ENCODE peak calls at places on chromosome 1, in four cellular contexts. S is K562, O is heart left ventricle, R is adrenal gland. L is an unnamed sample.

GRCh38 chr1:181583598-181583997 is 100.3 kb downstream of the CACNA1E start:
- DNase-seq in R (no peak), S (no peak), O (no peak), L (no peak)

GRCh38 chr1:63326106-63326472 is 3.7 kb downstream of the FOXD3 start:
- DNase-seq in S (no peak), R (no peak), O (no peak), L (no peak)

GRCh38 chr1:238119060-238119459 is 228.3 kb upstream of the ZP4 start:
- DNase-seq in O (no peak), S (no peak), R (no peak), L (no peak)

GRCh38 chr1:76018045-76018444 is 56.5 kb upstream of the ST6GALNAC3 start:
- DNase-seq in O (no peak), S (no peak), R (no peak), L (no peak)

GRCh38 chr1:225820522-225821120 is 10.7 kb downstream of the EPHX1 start:
- DNase-seq in S (no peak), O (no peak), R (no peak), L (no peak)

GRCh38 chr1:109517337-109517736 is 7.8 kb upstream of the AMIGO1 start:
- DNase-seq in S (no peak), R (no peak), O (no peak), L (no peak)

GRCh38 chr1:21814241-21814918 is 2.3 kb downstream of the LDLRAD2 start:
- DNase-seq in S (peak; percentile 68), R (no peak), O (no peak), L (peak; percentile 83)

GRCh38 chr1:27374687-27375086 is at the start of gene FCN3:
- DNase-seq in R (no peak), O (no peak), S (no peak), L (no peak)

GRCh38 chr1:101757985-101758384 is 238.7 kb downstream of the OLFM3 start:
- DNase-seq in R (no peak), S (no peak), O (no peak), L (no peak)

GRCh38 chr1:239913141-239913585 is 178.5 kb upstream of the FMN2 start:
- DNase-seq in O (no peak), R (no peak), S (no peak), L (no peak)

GRCh38 chr1:56304975-56305374 is 274.4 kb downstream of the PLPP3 start:
- DNase-seq in O (no peak), S (no peak), R (no peak), L (no peak)

GRCh38 chr1:203166192-203166940 is 9.3 kb downstream of the MYBPH start:
- DNase-seq in R (no peak), S (peak; percentile 68), O (no peak), L (peak; percentile 51)

GRCh38 chr1:23592209-23592905 is 33.1 kb upstream of the ID3 start:
- DNase-seq in S (no peak), R (no peak), O (no peak), L (no peak)

GRCh38 chr1:28577052-28577678 is 14.9 kb upstream of the RAB42 start:
- DNase-seq in R (no peak), O (no peak), S (peak; percentile 31), L (no peak)

GRCh38 chr1:248848596-248848995 is 10.3 kb downstream of the ZNF692 start:
- DNase-seq in R (no peak), O (no peak), S (no peak), L (no peak)

GRCh38 chr1:248847956-248848561 is 10.0 kb downstream of the ZNF672 start:
- DNase-seq in R (no peak), O (no peak), S (no peak), L (no peak)

GRCh38 chr1:248850124-248850523 is 8.8 kb downstream of the ZNF692 start:
- DNase-seq in S (no peak), O (no peak), R (no peak), L (no peak)

GRCh38 chr1:248849637-248850036 is 9.2 kb downstream of the ZNF692 start:
- DNase-seq in R (no peak), O (no peak), S (no peak), L (no peak)

DNA sequence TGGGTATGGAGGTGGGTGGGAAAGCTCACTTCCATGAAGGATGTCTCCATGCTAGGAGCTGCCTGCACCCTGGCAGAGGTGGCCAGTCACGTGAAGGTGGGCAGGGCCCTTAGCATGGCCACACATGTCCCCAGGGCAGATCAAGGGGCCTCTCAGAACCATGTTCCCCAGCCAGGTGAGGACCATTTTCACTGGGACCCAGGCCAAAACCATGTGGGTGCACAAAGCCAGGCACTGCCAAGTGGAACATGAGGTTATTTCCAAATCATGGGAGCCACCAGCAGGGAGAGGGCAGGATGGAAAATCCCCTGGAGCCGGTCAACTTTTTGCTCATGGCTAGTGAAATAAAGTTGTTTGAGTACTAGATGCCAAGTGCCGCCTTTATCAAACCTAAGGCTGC is 9.7 kb downstream of the ZNF692 start:
- DNase-seq in S (no peak), O (no peak), R (no peak), L (no peak)
- TF ChIP-seq POLR2A in S (peak; percentile 42), O (no peak), R (no peak), L (no peak)

DNA sequence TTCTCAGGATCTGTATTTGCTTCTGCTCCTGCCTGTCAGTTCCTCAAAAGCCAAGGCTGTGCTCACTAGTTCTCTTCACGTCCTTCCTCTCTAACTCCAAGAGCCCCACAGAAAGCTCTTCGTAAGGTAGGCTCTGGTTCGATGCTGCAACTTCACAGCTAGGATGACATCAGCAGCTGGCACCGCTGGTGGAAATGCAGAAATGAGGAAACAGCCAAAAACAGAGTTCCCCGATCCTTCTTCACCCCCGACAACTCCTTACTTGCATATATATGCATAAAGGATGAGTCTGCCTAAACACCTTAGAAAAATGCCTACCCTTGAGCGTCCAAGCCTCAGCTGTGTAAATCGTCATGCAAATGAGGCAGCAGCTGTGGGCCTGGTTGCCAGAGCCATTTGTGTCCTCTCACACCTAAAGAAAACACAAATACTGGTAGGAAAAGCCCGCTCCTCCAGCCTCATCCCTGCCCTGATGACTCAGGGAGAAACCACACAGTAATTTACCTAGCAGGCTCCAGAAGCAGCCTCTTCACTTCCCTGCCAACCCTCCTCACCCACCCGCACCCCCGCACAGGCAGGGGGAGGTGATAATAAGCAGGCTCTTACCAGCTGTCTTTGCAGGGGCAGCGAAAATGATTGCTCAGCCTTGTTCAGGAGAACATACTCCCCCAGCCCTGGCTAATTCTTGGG is 28.2 kb downstream of the BATF3 start:
- DNase-seq in O (peak; percentile 35), R (no peak), S (no peak), L (peak; percentile 77)
- H3K27ac ChIP-seq in O (no peak overlapping the region), R (no peak overlapping the region), S (no peak overlapping the region), L (peak overlapping the region; percentile 75)

GRCh38 chr1:151008244-151009205 is at the start of gene PRUNE1:
- DNase-seq in R (peak; percentile 98), S (peak; percentile 98), O (peak; percentile 98), L (peak; percentile 99)
- TF ChIP-seq POLR2A in R (peak; percentile 9), S (peak; percentile 77), O (peak; percentile 56), L (no peak)

DNA sequence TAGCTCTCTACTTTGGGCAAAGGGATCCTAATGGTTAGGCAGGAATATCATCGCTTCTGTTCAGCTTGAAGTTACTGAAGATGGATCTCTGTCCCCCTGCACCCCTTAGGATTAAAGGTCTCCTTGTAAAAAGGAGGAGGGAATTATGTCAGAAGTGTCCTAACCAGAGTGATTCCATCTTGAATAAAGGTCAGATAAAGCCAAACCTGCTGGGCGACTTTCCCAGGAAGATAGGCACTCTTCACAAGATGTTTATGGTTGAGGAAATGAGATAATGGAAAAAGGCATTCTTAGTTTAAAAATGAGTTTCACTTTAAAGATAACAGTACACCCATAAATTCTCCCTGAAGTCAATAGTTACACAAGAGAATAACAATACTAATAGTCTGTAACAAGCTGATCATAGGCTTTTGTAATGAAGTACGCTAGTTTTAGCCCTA is 1.7 kb upstream of the NENF start:
- DNase-seq in R (no peak), O (no peak), S (no peak), L (no peak)
- H3K27ac ChIP-seq in R (no peak overlapping the region), O (peak overlapping the region; percentile 44), S (peak overlapping the region; percentile 39), L (no peak overlapping the region)

GRCh38 chr1:198156745-198157240 is at the start of gene NEK7:
- DNase-seq in O (peak; percentile 89), S (peak; percentile 89), R (peak; percentile 89), L (peak; percentile 94)

GRCh38 chr1:198160946-198161614 is 4.3 kb downstream of the NEK7 start:
- DNase-seq in O (no peak), R (no peak), S (no peak), L (no peak)

GRCh38 chr1:198157241-198157846 is 546 bp downstream of the NEK7 start:
- DNase-seq in R (peak; percentile 86), O (peak; percentile 92), S (peak; percentile 69), L (peak; percentile 96)

GRCh38 chr1:198157847-198158765 is 1.3 kb downstream of the NEK7 start:
- DNase-seq in S (no peak), R (no peak), O (no peak), L (no peak)

DNA sequence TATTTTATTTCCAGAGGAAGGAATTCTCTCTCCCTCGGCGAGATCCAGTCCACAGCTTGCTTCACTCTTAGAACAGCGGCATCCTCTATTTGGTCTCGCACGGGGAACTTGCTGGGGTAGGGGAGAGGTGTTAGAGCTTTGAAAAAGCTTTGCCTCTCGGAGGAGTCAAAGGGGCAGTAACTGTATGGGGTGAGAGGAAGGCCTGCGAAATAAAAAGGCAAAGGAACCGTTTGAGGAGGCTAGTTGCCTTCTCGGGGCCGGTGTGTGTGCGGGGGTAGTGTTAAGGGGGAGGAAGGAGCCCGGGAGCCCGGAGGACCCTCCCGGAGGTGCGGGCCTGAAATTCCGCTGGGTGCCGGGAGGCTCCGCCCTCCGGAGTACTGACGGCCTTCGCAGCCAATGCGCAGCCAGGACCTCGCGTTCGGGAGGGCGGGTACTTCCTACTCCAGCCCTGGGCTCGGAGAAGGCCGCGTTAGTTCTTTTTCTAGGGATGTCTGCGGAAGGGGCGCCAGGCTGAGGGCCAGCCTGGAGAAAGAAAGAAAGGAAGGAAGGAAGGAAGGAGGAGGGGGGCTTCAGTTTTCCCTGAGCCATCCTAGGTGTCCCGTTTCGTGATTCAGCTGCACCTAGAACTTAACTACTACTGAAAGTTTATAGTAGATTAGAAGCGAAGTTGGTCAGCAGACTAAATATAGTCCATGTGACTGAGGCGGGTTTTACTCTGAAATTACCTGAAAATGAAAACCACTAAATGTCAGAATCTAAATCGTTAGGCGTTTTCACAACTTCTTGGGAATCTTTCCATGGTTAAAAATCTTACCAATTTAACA is 2.2 kb downstream of the NEK7 start:
- DNase-seq in O (peak; percentile 94), R (peak; percentile 93), S (peak; percentile 92), L (peak; percentile 97)
- TF ChIP-seq POLR2A in O (no peak), R (peak; percentile 20), S (peak; percentile 98), L (peak; percentile 50)

GRCh38 chr1:44246806-44247205 is 33.5 kb downstream of the DMAP1 start:
- DNase-seq in R (no peak), S (no peak), O (no peak), L (no peak)
- H3K27ac ChIP-seq in R (no peak overlapping the region), S (no peak overlapping the region), O (no peak overlapping the region), L (no peak overlapping the region)

GRCh38 chr1:26353976-26354820 is at the start of gene CRYBG2:
- DNase-seq in R (no peak), O (no peak), S (peak; percentile 79), L (no peak)
- TF ChIP-seq POLR2A in R (no peak), O (no peak), S (no peak), L (no peak)

GRCh38 chr1:153968000-153968363 is 280 bp downstream of the CREB3L4 start:
- DNase-seq in S (no peak), R (peak; percentile 59), O (no peak), L (peak; percentile 86)
- H3K27ac ChIP-seq in S (peak overlapping the region; percentile 82), R (peak overlapping the region; percentile 93), O (peak overlapping the region; percentile 93), L (peak overlapping the region; percentile 98)

DNA sequence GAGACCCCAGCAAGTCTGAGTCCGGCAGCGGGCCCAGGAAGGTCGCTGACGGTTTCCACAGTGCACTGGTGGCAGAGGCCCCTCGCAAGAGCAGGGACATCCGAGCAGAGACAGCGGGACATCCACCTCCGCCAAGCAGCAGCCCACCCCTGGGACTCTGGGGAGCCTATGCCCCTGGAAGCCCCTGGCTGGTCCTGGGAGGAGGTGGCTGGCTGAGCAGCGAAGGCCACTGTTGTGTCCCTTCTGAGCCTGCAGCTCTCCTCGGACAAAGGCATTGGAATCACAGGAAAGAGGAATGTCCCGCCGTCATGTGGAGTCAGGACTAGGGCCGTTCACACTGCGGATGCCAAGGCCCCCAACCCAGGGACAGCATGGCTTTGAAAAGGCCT is 1.5 kb downstream of the MEGF6 start:
- DNase-seq in O (no peak), S (no peak), R (no peak), L (no peak)
- TF ChIP-seq POLR2A in O (no peak), S (no peak), R (no peak), L (no peak)

L was measured in spleen.